ENCODE peak calls at places on chromosomes 16 and 17, in five cellular contexts. O is GM12878, K is HCT116, N is HepG2, E is SK-N-SH. X is an unnamed sample.

GRCh38 chr17:41863074-41863843 is 2.0 kb downstream of the KLHL11 start:
- DNase-seq in O (no peak), K (no peak), N (no peak), E (no peak), X (no peak)

GRCh38 chr17:2372180-2372579 is 28.7 kb downstream of the MNT start:
- DNase-seq in K (no peak), O (no peak), E (no peak), N (no peak), X (no peak)

GRCh38 chr16:49800441-49800840 is 55.5 kb downstream of the ZNF423 start:
- DNase-seq in K (no peak), N (no peak), E (no peak), O (no peak), X (no peak)

GRCh38 chr16:84020353-84020752 is 22.2 kb downstream of the SLC38A8 start:
- DNase-seq in E (no peak), O (no peak), K (no peak), N (no peak), X (no peak)

GRCh38 chr17:56471661-56472060 is 121.8 kb upstream of the NOG start:
- DNase-seq in O (no peak), K (no peak), N (no peak), E (no peak), X (no peak)

GRCh38 chr17:6797718-6798351 is 21.8 kb downstream of the FBXO39 start:
- DNase-seq in K (no peak), E (no peak), O (no peak), N (peak), X (no peak)

GRCh38 chr16:56852968-56853367 is 12.0 kb upstream of the SLC12A3 start:
- DNase-seq in E (no peak), N (no peak), K (no peak), O (no peak), X (no peak)

GRCh38 chr16:57807968-57808528 is 5.8 kb upstream of the KIFC3 start:
- DNase-seq in O (no peak), N (peak), E (peak), K (peak), X (peak)

GRCh38 chr16:46774743-46775177 is 26.6 kb upstream of the MYLK3 start:
- DNase-seq in E (no peak), N (no peak), O (peak), K (no peak), X (no peak)

GRCh38 chr17:20189322-20189721 is 180.2 kb downstream of the SPECC1 start:
- DNase-seq in O (no peak), E (no peak), K (no peak), N (no peak), X (no peak)

GRCh38 chr16:3780570-3780969 is 63.2 kb upstream of the TRAP1 start:
- DNase-seq in N (no peak), O (no peak), E (peak), K (no peak), X (no peak)

GRCh38 chr16:29993903-29994612 is 1.4 kb downstream of the HIRIP3 start:
- DNase-seq in E (no peak), O (no peak), K (no peak), N (no peak), X (no peak)

GRCh38 chr17:57553525-57553924 is 191.6 kb downstream of the CCDC182 start:
- DNase-seq in K (no peak), O (no peak), N (no peak), E (no peak), X (no peak)

GRCh38 chr17:33651631-33652030 is 358.5 kb upstream of the ASIC2 start:
- DNase-seq in N (no peak), K (no peak), E (no peak), O (no peak), X (no peak)

GRCh38 chr17:7147772-7148171 is 31.4 kb downstream of the ASGR1 start:
- DNase-seq in E (no peak), O (no peak), N (peak), K (no peak), X (no peak)

GRCh38 chr16:1772362-1772907 is at the start of gene EME2:
- DNase-seq in E (peak), N (peak), K (no peak), O (no peak), X (no peak)

GRCh38 chr17:15490634-15491261 is 23.3 kb upstream of the CDRT4 start:
- DNase-seq in K (peak), E (no peak), O (no peak), N (no peak), X (no peak)

GRCh38 chr17:6164996-6165395 is 94.8 kb downstream of the WSCD1 start:
- DNase-seq in N (no peak), K (no peak), E (no peak), O (no peak), X (no peak)

GRCh38 chr17:37062036-37062435 is 113.3 kb downstream of the AATF start:
- DNase-seq in N (no peak), O (no peak), E (no peak), K (no peak), X (no peak)

GRCh38 chr16:57475711-57476339 is 10.5 kb downstream of the DOK4 start:
- DNase-seq in K (peak), N (peak), O (no peak), E (peak), X (no peak)

GRCh38 chr17:78890111-78890897 is 12.7 kb downstream of the CEP295NL start:
- DNase-seq in E (no peak), K (no peak), N (no peak), O (no peak), X (no peak)
- TF ChIP-seq SIN3A in E (no peak), K (no peak), N (no peak), O (no peak), X (no peak)

GRCh38 chr16:85781156-85781555 is 18.2 kb downstream of the EMC8 start:
- DNase-seq in E (no peak), K (no peak), O (no peak), N (no peak), X (no peak)

GRCh38 chr16:85781685-85782370 is 17.5 kb downstream of the EMC8 start:
- DNase-seq in K (no peak), N (peak), O (no peak), E (no peak), X (no peak)

GRCh38 chr16:85780281-85780680 is 19.1 kb downstream of the EMC8 start:
- DNase-seq in N (no peak), K (no peak), E (no peak), O (no peak), X (no peak)

GRCh38 chr16:85783441-85783840 is 15.9 kb downstream of the EMC8 start:
- DNase-seq in N (no peak), K (no peak), E (no peak), O (no peak), X (no peak)

DNA sequence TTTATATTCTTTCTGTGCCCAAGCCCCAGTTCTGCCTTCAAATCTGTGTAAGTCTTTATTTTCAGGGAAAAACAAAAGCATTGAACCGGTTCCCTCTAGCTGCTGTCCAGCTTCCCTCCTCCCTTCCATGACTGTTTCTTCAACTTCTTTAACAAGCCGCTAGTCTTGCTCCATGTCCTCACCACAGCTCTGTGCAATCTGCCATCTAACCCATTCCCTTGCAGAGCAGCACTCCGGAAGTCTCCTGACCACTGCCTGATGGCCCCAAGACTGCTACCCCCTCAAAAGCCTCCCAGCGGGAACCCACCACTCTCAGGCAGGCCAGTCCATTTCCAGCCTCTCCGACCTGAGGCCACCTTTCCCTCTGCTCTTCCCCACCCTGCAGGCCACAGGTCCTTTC is 16.9 kb downstream of the EMC8 start:
- DNase-seq in E (no peak), K (no peak), N (no peak), O (no peak), X (no peak)
- TF ChIP-seq REST in E (no peak), K (no peak), N (no peak), O (no peak), X (no peak)

DNA sequence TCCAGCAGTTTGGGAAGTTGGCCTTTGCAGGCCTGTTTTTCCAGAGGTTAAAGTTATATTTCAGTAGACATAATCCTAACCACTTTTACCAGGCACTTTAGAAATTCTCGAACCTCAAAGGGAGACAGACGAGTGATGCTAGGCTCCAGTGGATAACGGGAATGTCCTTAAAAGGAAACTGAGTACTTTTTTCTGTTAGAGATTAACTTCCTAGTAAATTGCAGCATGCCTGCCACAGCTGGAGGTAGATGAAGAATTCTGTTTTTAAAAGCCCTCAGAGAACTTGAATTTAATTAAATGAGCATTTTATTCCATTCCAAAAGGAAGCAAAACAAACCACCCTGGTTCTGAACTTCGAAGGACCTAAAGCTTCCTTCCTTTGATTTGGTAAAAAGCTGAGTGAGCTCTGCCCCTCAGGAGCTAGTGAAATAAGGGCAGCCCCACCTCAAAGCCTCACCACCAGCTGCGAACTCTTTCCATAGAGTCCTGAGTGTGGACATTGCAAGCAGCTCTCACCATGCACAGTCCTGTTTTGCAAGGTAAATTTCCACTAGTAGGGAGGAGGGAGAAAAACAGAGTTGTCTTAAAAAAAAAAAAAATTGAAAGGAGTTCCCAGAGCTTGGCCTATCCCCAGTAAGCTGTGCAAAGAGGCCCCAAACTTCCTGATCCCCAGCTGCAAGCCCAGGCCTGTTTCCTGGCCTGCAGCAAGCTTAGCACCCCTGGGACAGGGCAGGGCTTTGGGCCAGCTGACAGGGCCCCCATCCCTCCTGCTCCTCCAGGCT is 11.3 kb downstream of the CHD9NB start:
- DNase-seq in N (peak), O (no peak), K (no peak), E (no peak), X (no peak)
- TF ChIP-seq SIN3A in N (no peak), O (no peak), K (no peak), E (no peak), X (no peak)

GRCh38 chr17:62676952-62677596 is 49.6 kb downstream of the MRC2 start:
- DNase-seq in E (peak), O (no peak), N (no peak), K (no peak), X (no peak)
- TF ChIP-seq REST in E (no peak), O (no peak), N (no peak), K (no peak), X (no peak)

DNA sequence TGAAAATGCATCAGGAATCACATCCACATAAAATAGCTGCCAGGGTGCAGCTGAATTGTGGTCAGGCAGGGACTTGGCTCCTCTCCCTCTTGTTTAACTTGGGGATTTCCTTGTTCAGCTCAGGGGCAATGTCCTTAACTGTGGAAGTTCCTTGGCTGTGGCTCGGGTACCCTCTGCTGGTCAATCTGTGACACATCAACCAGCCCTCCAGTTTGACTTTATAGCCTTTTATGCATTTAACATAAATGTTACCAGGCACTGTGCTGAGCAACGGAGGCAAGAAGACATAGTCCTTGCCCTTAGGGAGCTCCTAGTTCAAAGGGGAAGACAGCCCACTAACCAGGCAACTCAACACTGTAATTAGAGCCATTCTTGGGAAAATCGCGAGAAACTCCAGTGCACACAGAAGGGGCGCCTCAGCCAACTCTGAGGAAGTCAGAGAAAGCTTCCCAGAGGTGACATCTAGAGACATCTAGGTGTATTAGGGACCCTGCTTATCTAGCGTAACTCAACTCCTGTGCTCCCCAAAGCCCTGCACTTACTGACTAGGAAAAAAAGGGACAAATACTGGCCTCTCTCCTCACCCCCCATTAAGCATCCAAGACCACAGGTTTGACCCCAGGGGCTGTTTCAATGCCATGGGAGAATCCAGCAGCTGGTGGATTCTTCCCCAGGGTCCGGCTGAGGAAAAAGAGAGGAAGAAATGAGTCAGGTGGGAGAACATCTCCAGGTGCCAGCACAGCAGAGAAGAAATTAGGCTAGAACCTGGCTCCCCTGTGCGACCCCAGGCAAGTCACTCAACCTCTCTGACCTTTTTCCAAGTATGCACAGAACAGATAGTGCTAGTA is 17.3 kb upstream of the EEF2K start:
- DNase-seq in N (peak), E (peak), K (peak), O (peak), X (no peak)
- TF ChIP-seq SIN3A in N (no peak), E (no peak), K (no peak), O (peak), X (no peak)

GRCh38 chr16:61820398-61820797 is 215.8 kb downstream of the CDH8 start:
- DNase-seq in K (no peak), O (no peak), E (no peak), N (no peak), X (no peak)

GRCh38 chr16:61823326-61823725 is 212.9 kb downstream of the CDH8 start:
- DNase-seq in E (no peak), K (no peak), O (no peak), N (no peak), X (no peak)

GRCh38 chr16:61818850-61819249 is 217.4 kb downstream of the CDH8 start:
- DNase-seq in E (no peak), O (no peak), K (no peak), N (no peak), X (no peak)

GRCh38 chr16:61814716-61815347 is 221.4 kb downstream of the CDH8 start:
- DNase-seq in K (no peak), O (no peak), N (no peak), E (peak), X (no peak)

DNA sequence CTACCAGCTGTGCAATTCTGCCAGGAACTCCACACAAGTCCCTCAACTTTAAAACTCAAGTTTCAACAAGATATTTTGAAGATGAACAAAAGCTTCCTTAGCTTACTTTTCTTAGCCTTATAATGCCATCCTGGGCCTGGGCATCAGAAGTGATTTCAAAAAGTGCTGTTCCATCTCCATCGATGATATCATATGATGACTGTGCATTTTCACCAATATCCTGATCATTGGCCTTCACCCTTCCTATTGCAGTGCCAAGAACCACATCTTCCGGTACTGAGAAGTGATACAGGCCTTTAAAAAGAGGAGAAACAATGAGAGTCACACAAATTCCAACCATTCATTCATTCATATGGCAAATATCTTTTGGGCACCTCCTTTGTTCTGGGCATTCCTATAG is 215.4 kb downstream of the CDH8 start:
- DNase-seq in O (no peak), K (no peak), N (no peak), E (no peak), X (no peak)
- TF ChIP-seq REST in O (no peak), K (no peak), N (no peak), E (no peak), X (no peak)